ENCODE peak calls at places on chromosomes 16 and 17, in six cellular contexts. M is heart left ventricle, J is fibroblast of pulmonary artery, W is ovary, P is AG09309, Z is HCT116. C is an unnamed sample.

GRCh38 chr16:21253470-21253869 is 20.0 kb downstream of the ANKS4B start:
- DNase-seq in J (no peak), W (no peak), P (no peak), Z (no peak), M (no peak), C (no peak)

GRCh38 chr16:64455275-64455674 is 666.6 kb downstream of the CDH11 start:
- DNase-seq in J (peak), Z (no peak), P (no peak), M (no peak), W (no peak), C (no peak)

GRCh38 chr16:2154533-2155090 is 970 bp upstream of the TRAF7 start:
- DNase-seq in P (no peak), W (no peak), M (no peak), Z (no peak), J (peak), C (no peak)

GRCh38 chr16:82963653-82964052 is 336.9 kb downstream of the CDH13 start:
- DNase-seq in Z (no peak), J (no peak), P (no peak), W (no peak), M (no peak), C (no peak)

GRCh38 chr16:4293822-4294457 is 21.1 kb upstream of the TFAP4 start:
- DNase-seq in J (peak), M (peak), W (peak), P (no peak), Z (no peak), C (peak)

GRCh38 chr17:27466748-27467375 is 10.6 kb downstream of the KSR1 start:
- DNase-seq in J (no peak), W (no peak), Z (no peak), M (no peak), P (no peak), C (no peak)

GRCh38 chr16:27463741-27464662 is 62.0 kb downstream of the IL21R start:
- DNase-seq in W (no peak), J (no peak), P (no peak), M (peak), Z (no peak), C (no peak)

GRCh38 chr16:85418978-85419491 is 194.1 kb upstream of the GSE1 start:
- DNase-seq in P (no peak), J (no peak), Z (no peak), W (no peak), M (peak), C (no peak)

GRCh38 chr16:73171901-73172619 is 124.1 kb upstream of the ZFHX3 start:
- DNase-seq in P (no peak), M (peak), W (no peak), J (no peak), Z (no peak), C (no peak)

GRCh38 chr17:28897769-28898259 is 281 bp upstream of the FLOT2 start:
- DNase-seq in P (no peak), J (no peak), W (no peak), Z (no peak), M (no peak), C (no peak)

DNA sequence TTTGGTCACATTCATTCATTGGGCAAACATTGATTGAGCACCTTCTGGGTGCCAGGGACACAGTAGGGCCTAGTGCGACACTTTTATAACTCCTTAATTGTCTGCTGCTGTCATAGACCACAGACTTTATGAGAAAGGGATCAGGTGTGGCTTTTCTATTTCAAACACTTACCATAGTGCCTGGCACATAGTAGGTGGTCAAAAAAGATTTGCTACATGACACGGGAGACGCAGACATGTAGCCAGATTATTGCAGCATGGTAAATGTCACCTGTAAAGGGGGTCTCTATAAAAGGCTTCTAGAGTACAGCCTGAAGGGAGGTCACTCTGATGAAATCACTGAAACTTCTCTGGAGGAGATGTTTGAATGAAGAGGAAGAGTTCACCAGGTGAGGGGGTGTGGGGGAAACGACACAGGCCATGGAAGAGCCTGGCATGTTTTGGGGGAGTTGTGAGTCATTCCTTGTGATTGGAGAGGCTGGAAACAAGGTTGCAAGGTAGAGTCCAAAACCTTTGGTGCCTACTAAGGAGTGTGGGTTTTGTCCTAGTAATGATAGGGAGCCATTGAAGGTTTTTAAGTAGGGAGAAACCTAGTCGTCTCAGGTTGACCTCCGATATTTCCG is 1.6 kb downstream of the RSAD1 start:
- DNase-seq in W (no peak), M (no peak), P (no peak), J (no peak), Z (no peak), C (no peak)
- H3K4me3 ChIP-seq in W (no peak), M (no peak), P (no peak), J (no peak), Z (peak), C (no peak)

GRCh38 chr17:9842057-9842758 is 16.5 kb downstream of the GLP2R start:
- DNase-seq in Z (no peak), J (peak), M (no peak), W (peak), P (no peak), C (no peak)

GRCh38 chr17:9843152-9844010 is 17.7 kb downstream of the GLP2R start:
- DNase-seq in W (no peak), P (no peak), J (no peak), Z (no peak), M (no peak), C (no peak)

GRCh38 chr17:9837551-9838471 is 12.1 kb downstream of the GLP2R start:
- DNase-seq in W (peak), J (peak), M (peak), P (no peak), Z (no peak), C (peak)

GRCh38 chr17:9844153-9844552 is 18.4 kb downstream of the GLP2R start:
- DNase-seq in M (no peak), Z (no peak), J (no peak), P (no peak), W (no peak), C (no peak)

GRCh38 chr17:9839433-9839832 is 13.7 kb downstream of the GLP2R start:
- DNase-seq in W (no peak), M (no peak), J (no peak), Z (no peak), P (no peak), C (no peak)
- H3K4me3 ChIP-seq in W (no peak), M (no peak), J (no peak), Z (no peak), P (no peak), C (no peak)

DNA sequence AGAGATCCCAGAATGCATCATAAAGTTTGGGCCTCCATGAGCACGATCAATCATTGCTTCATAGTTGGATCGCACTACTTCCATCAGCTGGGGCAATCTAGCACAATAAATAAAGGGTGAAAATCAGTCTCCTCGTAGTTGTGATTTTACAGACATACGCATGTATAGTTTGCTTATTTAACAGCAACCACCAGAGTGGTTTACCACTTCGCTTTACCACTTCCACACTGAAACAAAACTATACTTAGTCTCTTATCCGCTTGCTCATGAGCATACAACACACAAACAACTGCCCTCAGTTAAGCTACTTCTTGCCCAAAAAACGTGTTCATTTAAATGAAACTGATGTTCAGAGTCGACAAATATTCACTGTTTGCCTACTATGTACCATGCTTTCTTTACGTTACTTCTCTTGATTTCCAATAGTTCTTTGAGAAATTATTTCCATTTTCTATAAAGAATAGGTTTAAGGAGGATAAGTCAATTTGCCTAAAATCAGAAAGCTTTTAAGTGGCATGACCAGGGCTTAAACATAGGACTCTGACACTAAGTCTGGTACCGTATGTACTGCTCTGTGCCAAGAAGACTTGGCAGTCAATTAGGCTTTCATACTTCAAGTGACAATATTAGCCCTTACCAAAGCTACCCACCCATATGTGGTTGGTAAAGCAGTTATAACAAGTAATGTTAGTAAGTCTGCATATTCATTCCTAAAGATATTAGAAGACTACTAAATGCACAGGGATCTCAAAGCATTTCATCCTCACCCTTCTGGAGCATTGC is 22.0 kb downstream of the SETD6 start:
- DNase-seq in M (no peak), Z (no peak), J (no peak), P (no peak), W (no peak), C (no peak)
- H3K4me3 ChIP-seq in M (no peak), Z (no peak), J (no peak), P (no peak), W (no peak), C (no peak)

GRCh38 chr17:73013299-73013698 is 79.2 kb downstream of the SLC39A11 start:
- DNase-seq in W (no peak), P (no peak), Z (no peak), J (no peak), M (no peak), C (no peak)

GRCh38 chr17:73007447-73007846 is 85.0 kb downstream of the SLC39A11 start:
- DNase-seq in J (peak), M (no peak), P (no peak), W (no peak), Z (no peak), C (no peak)

GRCh38 chr17:73010414-73010813 is 82.1 kb downstream of the SLC39A11 start:
- DNase-seq in Z (no peak), J (no peak), W (no peak), M (no peak), P (no peak), C (no peak)

GRCh38 chr17:73013816-73014663 is 78.4 kb downstream of the SLC39A11 start:
- DNase-seq in W (no peak), Z (peak), J (no peak), P (no peak), M (no peak), C (peak)

GRCh38 chr17:73011016-73011486 is 81.4 kb downstream of the SLC39A11 start:
- DNase-seq in W (no peak), Z (no peak), M (no peak), J (no peak), P (no peak), C (no peak)
- H3K4me3 ChIP-seq in W (no peak), Z (no peak), M (peak), J (peak), P (no peak), C (no peak)

GRCh38 chr17:53630115-53630514 is 192.6 kb upstream of the KIF2B start:
- DNase-seq in J (no peak), M (no peak), Z (no peak), P (no peak), W (no peak), C (no peak)
- H3K4me3 ChIP-seq in J (no peak), M (no peak), Z (no peak), P (no peak), W (no peak), C (no peak)

DNA sequence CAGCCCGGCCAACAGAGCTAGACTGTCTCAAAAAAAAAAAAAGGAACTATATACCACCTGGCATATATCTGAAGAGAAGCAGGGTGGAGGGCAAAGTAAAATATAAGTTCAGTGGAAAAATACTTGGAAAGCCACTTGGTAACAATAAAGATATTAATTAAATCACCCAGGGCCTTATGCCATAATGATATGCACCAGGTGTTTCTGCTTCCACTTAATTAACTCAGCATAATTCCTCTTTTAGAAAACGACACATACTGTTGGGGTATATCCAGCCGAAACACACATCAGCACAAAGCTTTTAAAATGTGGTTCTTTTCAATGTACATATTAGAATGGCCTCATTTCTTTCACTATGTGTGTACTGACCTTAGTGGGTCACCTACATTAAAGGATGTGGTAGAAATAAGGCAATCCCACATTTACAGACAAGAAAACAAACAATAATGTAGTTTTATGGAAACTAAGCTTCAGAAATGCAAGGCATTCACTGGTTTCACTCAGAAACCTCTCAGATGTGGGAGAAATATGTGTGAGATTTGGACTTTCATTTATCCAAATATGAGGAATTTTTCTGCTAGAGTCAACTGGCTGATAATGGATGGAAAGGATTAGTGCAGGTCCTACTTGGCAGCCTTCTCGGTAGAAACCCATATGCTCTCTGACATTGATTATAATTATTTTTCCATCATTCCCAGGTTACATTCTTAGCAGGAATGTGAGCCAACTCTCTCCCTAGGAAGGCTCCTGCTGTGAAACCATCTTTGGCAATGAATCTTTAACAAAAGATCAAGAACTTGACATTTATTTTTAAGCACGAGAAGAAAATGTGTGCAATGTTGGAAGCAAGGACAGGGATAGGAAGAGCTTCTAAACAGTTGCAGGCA is 66.7 kb upstream of the DHX40 start:
- DNase-seq in W (no peak), Z (no peak), J (no peak), M (no peak), P (no peak), C (no peak)
- H3K4me3 ChIP-seq in W (no peak), Z (no peak), J (no peak), M (no peak), P (no peak), C (no peak)

DNA sequence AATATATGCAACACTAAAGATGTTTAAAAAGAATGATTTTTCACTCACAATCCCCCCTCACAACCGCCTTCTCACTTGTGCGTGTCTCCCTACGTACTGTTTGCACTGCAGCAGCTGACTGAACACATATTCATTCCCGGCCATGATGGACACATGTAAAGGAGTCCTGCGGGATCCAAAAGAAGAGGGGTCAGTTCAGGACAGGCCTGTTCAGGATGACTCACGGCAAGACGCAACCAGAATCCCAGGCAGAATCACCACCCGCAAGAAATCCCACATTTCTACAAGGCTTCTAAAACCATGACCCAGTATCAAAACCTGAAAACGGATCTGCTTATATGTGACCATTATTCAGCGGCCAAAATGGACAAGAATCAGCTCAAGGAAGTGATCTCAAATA is 52.3 kb downstream of the CYB5D2 start:
- DNase-seq in J (peak), Z (no peak), W (no peak), M (no peak), P (peak), C (peak)
- H3K4me3 ChIP-seq in J (no peak), Z (no peak), W (no peak), M (no peak), P (no peak), C (no peak)

GRCh38 chr17:850828-851759 is 68.9 kb downstream of the MRM3 start:
- DNase-seq in M (no peak), J (peak), Z (no peak), W (no peak), P (no peak), C (peak)

GRCh38 chr17:848402-848801 is 66.2 kb downstream of the MRM3 start:
- DNase-seq in W (no peak), P (no peak), J (no peak), Z (no peak), M (no peak), C (no peak)

GRCh38 chr17:850086-850827 is 68.1 kb downstream of the MRM3 start:
- DNase-seq in P (no peak), W (no peak), Z (no peak), J (no peak), M (no peak), C (no peak)

GRCh38 chr17:855594-855993 is 73.4 kb downstream of the MRM3 start:
- DNase-seq in J (no peak), W (no peak), P (no peak), Z (no peak), M (no peak), C (no peak)

GRCh38 chr17:851986-852385 is 69.8 kb downstream of the MRM3 start:
- DNase-seq in M (no peak), P (no peak), J (no peak), W (no peak), Z (no peak), C (no peak)
- H3K4me3 ChIP-seq in M (no peak), P (no peak), J (no peak), W (no peak), Z (no peak), C (no peak)

C was measured in skeletal muscle cell.